ENCODE peak calls at places on chromosomes 5 and 9, in seven cellular contexts. J, Y, F, E, L, U and R are unnamed samples.

GRCh38 chr9:136147038-136147889 is 28.6 kb upstream of the TMEM250 start:
- DNase-seq in J (no peak), Y (peak; percentile 13), F (no peak), E (no peak), L (no peak), U (no peak), R (no peak)

GRCh38 chr9:104921067-104921741 is 6.8 kb downstream of the ABCA1 start:
- DNase-seq in J (peak; percentile 62), Y (no peak), F (no peak), E (no peak), L (no peak), U (no peak), R (no peak)

GRCh38 chr9:134442486-134443168 is 116.4 kb downstream of the RXRA start:
- DNase-seq in J (no peak), Y (no peak), F (peak; percentile 2), E (no peak), L (peak; percentile 37), U (no peak), R (no peak)

GRCh38 chr5:68464424-68464823 is 248.9 kb downstream of the PIK3R1 start:
- DNase-seq in J (no peak), Y (no peak), F (peak; percentile 2), E (peak; percentile 31), L (no peak), U (no peak), R (no peak)

GRCh38 chr9:37511006-37511714 is 25.4 kb downstream of the POLR1E start:
- DNase-seq in J (no peak), Y (no peak), F (peak; percentile 7), E (no peak), L (peak; percentile 78), U (no peak), R (no peak)

GRCh38 chr5:58922392-58923171 is 339.7 kb downstream of the RAB3C start:
- DNase-seq in J (no peak), Y (peak; percentile 79), F (peak; percentile 58), E (peak; percentile 80), L (no peak), U (no peak), R (peak; percentile 29)

GRCh38 chr9:107480386-107480789 is 9.2 kb downstream of the KLF4 start:
- DNase-seq in J (peak; percentile 38), Y (peak; percentile 71), F (peak; percentile 19), E (no peak), L (no peak), U (peak; percentile 49), R (peak; percentile 54)

GRCh38 chr9:21812415-21812814 is 10.0 kb downstream of the MTAP start:
- DNase-seq in J (no peak), Y (no peak), F (peak; percentile 62), E (no peak), L (peak; percentile 81), U (no peak), R (no peak)

GRCh38 chr5:17330386-17330785 is 113.0 kb downstream of the BASP1 start:
- DNase-seq in J (no peak), Y (no peak), F (peak; percentile 60), E (no peak), L (no peak), U (no peak), R (no peak)

GRCh38 chr5:17325770-17326599 is 108.6 kb downstream of the BASP1 start:
- DNase-seq in J (no peak), Y (no peak), F (peak; percentile 46), E (no peak), L (no peak), U (no peak), R (no peak)

GRCh38 chr5:17329566-17329965 is 112.1 kb downstream of the BASP1 start:
- DNase-seq in J (no peak), Y (no peak), F (no peak), E (no peak), L (no peak), U (no peak), R (no peak)

GRCh38 chr5:17326600-17327037 is 109.2 kb downstream of the BASP1 start:
- DNase-seq in J (no peak), Y (no peak), F (no peak), E (no peak), L (no peak), U (no peak), R (no peak)

GRCh38 chr5:17327048-17327447 is 109.6 kb downstream of the BASP1 start:
- DNase-seq in J (no peak), Y (no peak), F (no peak), E (no peak), L (no peak), U (no peak), R (no peak)
- H3K4me3 ChIP-seq in J (no peak overlapping the region), Y (no peak overlapping the region), F (no peak overlapping the region), E (no peak overlapping the region), L (no peak overlapping the region), U (no peak overlapping the region), R (no peak overlapping the region)

GRCh38 chr9:114619205-114619758 is 8.2 kb downstream of the TMEM268 start:
- DNase-seq in J (peak; percentile 7), Y (no peak), F (no peak), E (no peak), L (no peak), U (no peak), R (no peak)
- H3K4me3 ChIP-seq in J (peak overlapping the region; percentile 3), Y (peak overlapping the region; percentile 12), F (no peak overlapping the region), E (no peak overlapping the region), L (no peak overlapping the region), U (no peak overlapping the region), R (no peak overlapping the region)

GRCh38 chr9:91163441-91163772 is 198.3 kb downstream of the AUH start:
- DNase-seq in J (no peak), Y (no peak), F (no peak), E (no peak), L (no peak), U (no peak), R (no peak)
- H3K4me3 ChIP-seq in J (peak overlapping the region; percentile 43), Y (no peak overlapping the region), F (no peak overlapping the region), E (no peak overlapping the region), L (no peak overlapping the region), U (no peak overlapping the region), R (no peak overlapping the region)

GRCh38 chr9:76023715-76024195 is 133.3 kb downstream of the PCSK5 start:
- DNase-seq in J (peak; percentile 16), Y (no peak), F (no peak), E (peak; percentile 34), L (peak; percentile 85), U (no peak), R (no peak)
- H3K4me3 ChIP-seq in J (no peak overlapping the region), Y (no peak overlapping the region), F (no peak overlapping the region), E (no peak overlapping the region), L (no peak overlapping the region), U (no peak overlapping the region), R (no peak overlapping the region)

GRCh38 chr5:178113841-178114324 is 551 bp downstream of the N4BP3 start:
- DNase-seq in J (no peak), Y (no peak), F (no peak), E (no peak), L (peak; percentile 65), U (no peak), R (no peak)

GRCh38 chr5:178111925-178112324 is 1.4 kb upstream of the N4BP3 start:
- DNase-seq in J (no peak), Y (no peak), F (no peak), E (no peak), L (no peak), U (peak; percentile 15), R (no peak)

GRCh38 chr5:178114325-178115135 is 1.2 kb downstream of the N4BP3 start:
- DNase-seq in J (no peak), Y (no peak), F (no peak), E (no peak), L (peak; percentile 67), U (no peak), R (no peak)

GRCh38 chr5:178113141-178113787 is at the start of gene N4BP3:
- DNase-seq in J (peak; percentile 68), Y (peak; percentile 39), F (peak; percentile 58), E (no peak), L (peak; percentile 91), U (no peak), R (no peak)

DNA sequence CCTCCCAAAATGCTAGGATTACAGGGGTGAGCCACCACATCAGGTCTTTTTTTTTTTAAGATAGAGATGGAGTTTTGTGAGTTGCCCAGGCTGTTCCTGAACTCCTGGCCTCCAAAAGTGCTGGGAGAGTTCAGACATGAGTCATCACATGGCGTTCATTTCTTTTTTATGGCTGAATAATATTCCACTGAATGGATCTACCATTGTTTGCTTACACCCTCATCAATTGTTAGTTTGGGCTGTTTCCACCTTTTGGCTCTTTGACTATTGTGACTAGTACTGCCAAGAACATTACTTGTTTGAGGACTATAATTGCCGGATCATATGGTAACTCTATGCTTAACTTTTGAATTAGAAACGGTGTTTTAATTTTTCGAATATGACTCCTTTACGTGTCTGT is 787 bp upstream of the N4BP3 start:
- DNase-seq in J (no peak), Y (no peak), F (no peak), E (no peak), L (no peak), U (no peak), R (no peak)
- H3K4me3 ChIP-seq in J (no peak overlapping the region), Y (no peak overlapping the region), F (no peak overlapping the region), E (no peak overlapping the region), L (no peak overlapping the region), U (no peak overlapping the region), R (no peak overlapping the region)

GRCh38 chr5:1104327-1105006 is 7.4 kb downstream of the SLC12A7 start:
- DNase-seq in J (no peak), Y (no peak), F (no peak), E (no peak), L (no peak), U (no peak), R (no peak)
- H3K4me3 ChIP-seq in J (no peak overlapping the region), Y (peak overlapping the region; percentile 31), F (no peak overlapping the region), E (no peak overlapping the region), L (no peak overlapping the region), U (no peak overlapping the region), R (no peak overlapping the region)

GRCh38 chr5:139696894-139697658 is 48.9 kb downstream of the CXXC5 start:
- DNase-seq in J (no peak), Y (peak; percentile 89), F (peak; percentile 35), E (peak; percentile 90), L (peak; percentile 96), U (peak; percentile 68), R (peak; percentile 91)

GRCh38 chr5:139698461-139699146 is 50.5 kb downstream of the CXXC5 start:
- DNase-seq in J (no peak), Y (peak; percentile 91), F (no peak), E (peak; percentile 88), L (peak; percentile 98), U (peak; percentile 41), R (peak; percentile 64)

GRCh38 chr5:139695183-139695573 is 47.0 kb downstream of the CXXC5 start:
- DNase-seq in J (no peak), Y (no peak), F (no peak), E (no peak), L (no peak), U (no peak), R (no peak)

GRCh38 chr5:139694556-139695182 is 46.5 kb downstream of the CXXC5 start:
- DNase-seq in J (no peak), Y (no peak), F (no peak), E (no peak), L (no peak), U (no peak), R (no peak)

GRCh38 chr5:139696167-139696893 is 48.2 kb downstream of the CXXC5 start:
- DNase-seq in J (no peak), Y (no peak), F (no peak), E (no peak), L (no peak), U (no peak), R (no peak)
- H3K4me3 ChIP-seq in J (no peak overlapping the region), Y (peak overlapping the region; percentile 48), F (peak overlapping the region; percentile 66), E (no peak overlapping the region), L (no peak overlapping the region), U (peak overlapping the region; percentile 53), R (no peak overlapping the region)